ENCODE peak calls at places on chromosomes 1 and 21, in seven cellular contexts. U is GM23248, R is SK-N-SH, E is HCT116, L is neural progenitor cell, N is GM23338, Z is MM.1S. J is an unnamed sample.

GRCh38 chr1:178512566-178513277 is at the start of gene TEX35:
- DNase-seq in E (no peak), R (no peak), Z (no peak), L (no peak), U (no peak), N (no peak), J (no peak)

GRCh38 chr1:113981962-113982931 is 3.0 kb downstream of the OLFML3 start:
- DNase-seq in R (peak; percentile 39), N (no peak), U (peak; percentile 95), L (no peak), Z (no peak), E (no peak), J (no peak)

GRCh38 chr1:245264226-245264625 is 109.4 kb downstream of the KIF26B start:
- DNase-seq in L (no peak), E (no peak), U (peak; percentile 54), N (no peak), R (no peak), Z (no peak), J (no peak)

GRCh38 chr1:36062321-36062720 is 21.6 kb upstream of the TEKT2 start:
- DNase-seq in N (no peak), R (no peak), U (no peak), E (no peak), Z (no peak), L (no peak), J (no peak)

GRCh38 chr21:45126085-45126687 is 51.8 kb downstream of the ADARB1 start:
- DNase-seq in E (no peak), N (no peak), L (no peak), U (no peak), Z (no peak), R (no peak), J (no peak)

GRCh38 chr1:21149430-21149861 is 27.3 kb downstream of the EIF4G3 start:
- DNase-seq in L (no peak), Z (no peak), U (peak; percentile 85), N (no peak), R (peak; percentile 34), E (peak; percentile 6), J (peak; percentile 74)

GRCh38 chr21:23963454-23963853 is 1643.8 kb downstream of the MRPL39 start:
- DNase-seq in U (no peak), R (no peak), E (no peak), N (no peak), Z (no peak), L (no peak), J (peak; percentile 84)

GRCh38 chr1:220123889-220124288 is 30.0 kb downstream of the IARS2 start:
- DNase-seq in R (peak; percentile 42), N (peak; percentile 53), E (peak; percentile 7), U (peak; percentile 17), L (peak; percentile 17), Z (peak; percentile 36), J (peak; percentile 27)

GRCh38 chr1:27496604-27497155 is 6.7 kb upstream of the WASF2 start:
- DNase-seq in U (peak; percentile 43), N (peak; percentile 96), L (peak; percentile 85), E (no peak), Z (no peak), R (no peak), J (peak; percentile 33)

GRCh38 chr21:35933466-35933865 is 126.9 kb downstream of the SETD4 start:
- DNase-seq in E (peak; percentile 36), N (peak; percentile 52), U (peak; percentile 94), Z (no peak), L (peak; percentile 17), R (no peak), J (peak; percentile 86)

GRCh38 chr1:10537082-10537766 is 62.5 kb downstream of the PEX14 start:
- DNase-seq in E (no peak), R (peak; percentile 53), U (no peak), N (no peak), Z (no peak), L (no peak), J (no peak)

GRCh38 chr1:199914546-199914945 is 113.0 kb upstream of the NR5A2 start:
- DNase-seq in N (no peak), R (no peak), L (no peak), Z (no peak), U (no peak), E (no peak), J (peak; percentile 80)

DNA sequence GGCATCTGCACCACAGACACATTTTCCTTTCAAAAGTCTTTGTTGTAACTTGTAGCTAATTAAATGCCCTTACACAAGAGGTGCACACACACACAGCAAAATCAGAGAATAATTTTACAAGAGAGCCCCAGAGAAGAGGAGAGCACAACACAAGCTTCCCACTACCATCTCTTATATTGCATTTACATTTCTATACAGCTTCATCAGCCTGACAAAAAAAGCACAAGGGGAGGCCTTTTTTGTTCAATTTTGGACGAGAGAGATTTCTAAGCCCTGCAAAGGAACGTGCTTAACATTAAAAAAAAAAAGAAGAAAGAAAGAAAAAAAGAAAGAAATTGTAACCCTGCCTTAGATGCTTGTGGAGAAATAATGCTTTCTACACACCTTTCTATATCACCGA is 17.1 kb upstream of the ESRRG start:
- DNase-seq in Z (no peak), N (peak; percentile 64), E (no peak), L (no peak), R (no peak), U (no peak), J (no peak)
- TF ChIP-seq EZH2phosphoT487 in Z (no peak), N (no peak), E (no peak), L (no peak), R (no peak), U (no peak), J (no peak)

GRCh38 chr1:42658880-42659337 is 686 bp downstream of the PPIH start:
- DNase-seq in N (no peak), L (peak; percentile 50), U (peak; percentile 66), E (no peak), Z (no peak), R (no peak), J (no peak)
- H3K4me3 ChIP-seq in N (peak overlapping the region; percentile 99), L (peak overlapping the region; percentile 79), U (peak overlapping the region; percentile 85), E (peak overlapping the region; percentile 89), Z (peak overlapping the region; percentile 99), R (peak overlapping the region; percentile 96), J (peak overlapping the region; percentile 97)

GRCh38 chr1:230121950-230122349 is 54.9 kb downstream of the GALNT2 start:
- DNase-seq in E (no peak), R (no peak), N (no peak), L (no peak), Z (no peak), U (no peak), J (no peak)
- H4K20me1 ChIP-seq in E (no peaks in the 10 kb centered on the region), R (peaks cover 51% of the 10 kb centered on the region), N (peaks cover 3% of the 10 kb centered on the region), L (peaks cover 82% of the 10 kb centered on the region), Z (no peaks in the 10 kb centered on the region), U (peaks cover 5% of the 10 kb centered on the region), J (no peaks in the 10 kb centered on the region)

GRCh38 chr1:109776206-109776835 is 12.6 kb upstream of the EPS8L3 start:
- DNase-seq in E (no peak), U (no peak), L (no peak), Z (no peak), N (no peak), R (no peak), J (no peak)

GRCh38 chr1:109775408-109775807 is 11.7 kb upstream of the EPS8L3 start:
- DNase-seq in R (no peak), L (no peak), U (peak; percentile 53), Z (no peak), N (no peak), E (no peak), J (peak; percentile 44)

GRCh38 chr1:109777436-109777835 is 13.7 kb upstream of the EPS8L3 start:
- DNase-seq in R (no peak), Z (no peak), U (no peak), E (no peak), L (no peak), N (no peak), J (no peak)

GRCh38 chr1:109776911-109777310 is 13.2 kb upstream of the EPS8L3 start:
- DNase-seq in R (peak; percentile 90), N (peak; percentile 90), E (peak; percentile 70), Z (peak; percentile 60), U (peak; percentile 85), L (peak; percentile 89), J (peak; percentile 91)

DNA sequence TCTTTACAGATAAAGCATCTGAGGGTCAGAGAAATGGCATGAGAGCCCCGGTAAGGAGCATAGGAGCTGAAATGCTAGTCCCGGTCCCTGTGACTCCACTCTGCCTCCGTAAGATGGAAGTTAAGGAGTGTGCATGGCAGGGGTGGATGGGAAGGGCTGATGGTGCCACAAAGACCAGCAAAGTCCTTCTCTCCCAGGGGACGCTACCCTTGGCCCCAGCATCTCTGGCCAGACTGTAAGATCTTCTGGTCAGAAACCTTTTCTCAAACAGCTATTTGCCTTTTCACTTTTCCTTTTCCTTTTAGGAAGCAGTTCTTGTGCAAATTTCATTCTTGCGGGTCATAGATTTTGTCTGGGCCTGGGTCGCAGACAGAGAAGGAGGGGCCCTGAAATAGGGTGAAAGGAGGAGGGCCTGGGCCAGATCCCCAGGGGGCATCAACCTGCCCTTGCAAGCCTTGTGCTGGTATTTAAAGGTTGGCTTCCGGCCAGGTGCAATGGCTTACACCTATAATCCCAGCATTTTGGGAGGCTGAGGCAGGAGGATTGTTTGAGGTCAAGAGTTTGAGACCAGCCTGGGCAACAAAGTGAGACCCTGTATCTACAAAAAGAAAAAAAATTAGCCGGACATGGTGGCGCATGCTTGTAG is 14.4 kb upstream of the EPS8L3 start:
- DNase-seq in Z (no peak), N (no peak), E (no peak), L (no peak), U (no peak), R (no peak), J (no peak)
- TF ChIP-seq EZH2phosphoT487 in Z (no peak), N (no peak), E (no peak), L (no peak), U (no peak), R (no peak), J (no peak)

GRCh38 chr1:91165033-91165654 is 143.3 kb upstream of the ZNF644 start:
- DNase-seq in E (peak; percentile 44), N (peak; percentile 92), Z (peak; percentile 59), R (peak; percentile 74), U (peak; percentile 74), L (peak; percentile 88), J (peak; percentile 75)

GRCh38 chr1:91162613-91163012 is 140.8 kb upstream of the ZNF644 start:
- DNase-seq in N (no peak), E (no peak), R (no peak), L (no peak), Z (no peak), U (no peak), J (no peak)

GRCh38 chr1:91161749-91162148 is 139.9 kb upstream of the ZNF644 start:
- DNase-seq in Z (no peak), U (no peak), R (no peak), E (no peak), L (no peak), N (no peak), J (no peak)

GRCh38 chr1:91170571-91170970 is 148.7 kb upstream of the ZNF644 start:
- DNase-seq in R (no peak), N (no peak), U (no peak), L (no peak), E (no peak), Z (no peak), J (no peak)

DNA sequence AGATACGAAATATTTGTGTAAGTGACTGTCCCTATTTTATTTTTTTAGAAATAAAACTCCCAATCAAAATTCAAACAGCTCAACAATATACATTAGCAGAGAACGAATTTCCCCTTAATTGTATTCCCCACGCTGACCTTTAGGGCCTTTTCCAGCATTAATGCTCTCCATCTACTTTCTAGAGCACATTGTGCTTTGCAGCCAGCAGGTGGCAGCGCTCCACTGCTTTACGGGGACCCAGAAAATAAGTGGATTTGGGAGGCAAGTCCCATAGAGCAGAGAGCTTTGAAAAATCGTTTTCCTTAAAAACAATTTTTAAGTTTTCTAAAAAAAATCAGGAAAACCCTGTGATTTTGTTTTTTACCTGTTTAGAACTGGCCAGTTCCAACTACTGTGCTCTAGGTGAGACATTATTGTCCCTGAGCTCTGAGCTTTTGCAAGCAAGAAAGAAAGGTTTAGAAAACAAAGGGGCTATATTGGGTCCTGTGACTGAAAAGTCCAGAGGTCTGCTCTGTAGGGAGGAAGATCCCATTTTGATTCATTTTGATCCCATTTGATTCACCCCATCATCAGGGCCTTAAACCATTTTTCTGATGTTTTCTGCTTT is 144.4 kb upstream of the ZNF644 start:
- DNase-seq in U (peak; percentile 78), L (peak; percentile 87), E (peak; percentile 45), R (peak; percentile 57), N (peak; percentile 89), Z (peak; percentile 63), J (peak; percentile 72)
- H3K4me3 ChIP-seq in U (no peak overlapping the region), L (no peak overlapping the region), E (no peak overlapping the region), R (no peak overlapping the region), N (no peak overlapping the region), Z (no peak overlapping the region), J (no peak overlapping the region)